ENCODE peak calls at places on chromosomes 6 and 20, in six cellular contexts. X is heart right ventricle, C is cardiac muscle cell, O is MG63, P is H9, K is neural progenitor cell. A is an unnamed sample.

GRCh38 chr20:49880724-49881445 is 34.4 kb downstream of the SPATA2 start:
- DNase-seq in K (no peak), C (no peak), X (no peak), O (no peak), P (no peak), A (no peak)

GRCh38 chr20:35561268-35561667 is 19.4 kb downstream of the ERGIC3 start:
- DNase-seq in C (peak; percentile 74), K (peak; percentile 77), X (no peak), P (peak; percentile 75), O (peak; percentile 54), A (peak; percentile 21)

GRCh38 chr6:141151710-141152417 is 980.9 kb upstream of the GJE1 start:
- DNase-seq in P (no peak), K (no peak), X (no peak), O (no peak), C (no peak), A (no peak)

GRCh38 chr20:47735412-47736400 is 49.6 kb downstream of the SULF2 start:
- DNase-seq in O (no peak), C (no peak), P (no peak), X (peak; percentile 30), K (no peak), A (no peak)

GRCh38 chr6:85643530-85644373 is 1.1 kb upstream of the SYNCRIP start:
- DNase-seq in O (peak; percentile 92), C (peak; percentile 94), P (peak; percentile 92), X (peak; percentile 88), K (peak; percentile 95), A (peak; percentile 98)

GRCh38 chr6:146282837-146283236 is 254.0 kb downstream of the GRM1 start:
- DNase-seq in X (no peak), K (no peak), C (no peak), O (no peak), P (no peak), A (no peak)

GRCh38 chr6:105179244-105180065 is at the start of gene POPDC3:
- DNase-seq in C (peak; percentile 77), P (peak; percentile 70), X (peak; percentile 25), K (peak; percentile 78), O (peak; percentile 45), A (peak; percentile 82)

GRCh38 chr6:128371113-128371512 is 149.3 kb downstream of the PTPRK start:
- DNase-seq in O (no peak), K (no peak), X (no peak), P (no peak), C (no peak), A (no peak)

GRCh38 chr6:33632603-33633039 is 11.5 kb downstream of the ITPR3 start:
- DNase-seq in O (peak; percentile 42), C (peak; percentile 63), K (peak; percentile 87), P (peak; percentile 94), X (peak; percentile 41), A (no peak)

GRCh38 chr6:134980846-134981245 is 30.9 kb upstream of the ALDH8A1 start:
- DNase-seq in O (no peak), K (no peak), C (no peak), P (no peak), X (no peak), A (no peak)

GRCh38 chr20:46973801-46974200 is 79.2 kb downstream of the EYA2 start:
- DNase-seq in O (no peak), P (no peak), X (no peak), K (no peak), C (no peak), A (no peak)

GRCh38 chr6:169766232-169766631 is 14.8 kb downstream of the ERMARD start:
- DNase-seq in C (no peak), O (no peak), P (no peak), X (no peak), K (no peak), A (peak; percentile 80)

GRCh38 chr20:5122861-5123260 is 3.1 kb upstream of the PCNA start:
- DNase-seq in K (no peak), O (no peak), X (no peak), P (no peak), C (no peak), A (no peak)

GRCh38 chr20:3081641-3082040 is 2.9 kb downstream of the AVP start:
- DNase-seq in K (no peak), X (no peak), O (no peak), C (no peak), P (no peak), A (no peak)

GRCh38 chr20:51169813-51170212 is 146.9 kb upstream of the KCNG1 start:
- DNase-seq in P (peak; percentile 57), X (no peak), O (no peak), K (no peak), C (no peak), A (no peak)

GRCh38 chr6:159067334-159067733 is 22.5 kb upstream of the TAGAP start:
- DNase-seq in O (no peak), C (no peak), P (no peak), X (no peak), K (no peak), A (no peak)

GRCh38 chr6:128370072-128370471 is 150.3 kb downstream of the PTPRK start:
- DNase-seq in K (no peak), C (no peak), P (no peak), X (no peak), O (no peak), A (no peak)

GRCh38 chr20:4670439-4670838 is 51.3 kb upstream of the PRND start:
- DNase-seq in C (no peak), X (no peak), K (no peak), O (no peak), P (no peak), A (no peak)

GRCh38 chr6:30171677-30172471 is 8.5 kb downstream of the TRIM15 start:
- DNase-seq in O (no peak), K (peak; percentile 79), X (no peak), C (peak; percentile 28), P (peak; percentile 86), A (no peak)

DNA sequence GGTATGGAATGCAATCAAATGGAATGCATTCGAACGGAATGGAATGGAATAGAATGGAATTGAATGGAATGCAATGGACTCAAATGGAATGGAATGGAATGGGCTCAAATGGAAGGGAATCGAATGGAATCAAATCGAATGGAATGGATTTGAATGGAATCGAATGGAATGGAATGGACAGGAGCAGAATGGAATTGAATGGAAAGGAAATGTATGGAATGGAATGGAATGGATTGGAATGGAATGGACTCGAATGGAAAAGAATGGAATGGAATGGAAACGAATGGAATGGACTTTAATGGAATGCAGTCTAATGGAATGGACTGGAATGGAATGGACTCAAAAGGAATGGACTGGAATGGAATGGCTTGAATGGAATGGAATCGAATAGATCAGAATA is 18.3 kb upstream of the DEFB115 start:
- DNase-seq in K (no peak), P (no peak), C (no peak), X (no peak), O (no peak), A (no peak)
- H3K9me3 ChIP-seq in K (peaks cover 82% of the 10 kb centered on the region), P (peaks cover 100% of the 10 kb centered on the region), C (peaks cover 37% of the 10 kb centered on the region), X (peaks cover 100% of the 10 kb centered on the region), O (peaks cover 27% of the 10 kb centered on the region), A (peaks cover 46% of the 10 kb centered on the region)

GRCh38 chr20:16147916-16148315 is 425.3 kb downstream of the KIF16B start:
- DNase-seq in C (no peak), O (no peak), X (no peak), P (no peak), K (no peak), A (no peak)
- H3K9me3 ChIP-seq in C (no peaks in the 10 kb centered on the region), O (no peaks in the 10 kb centered on the region), X (peaks cover 16% of the 10 kb centered on the region), P (no peaks in the 10 kb centered on the region), K (no peaks in the 10 kb centered on the region), A (peaks cover 3% of the 10 kb centered on the region)

DNA sequence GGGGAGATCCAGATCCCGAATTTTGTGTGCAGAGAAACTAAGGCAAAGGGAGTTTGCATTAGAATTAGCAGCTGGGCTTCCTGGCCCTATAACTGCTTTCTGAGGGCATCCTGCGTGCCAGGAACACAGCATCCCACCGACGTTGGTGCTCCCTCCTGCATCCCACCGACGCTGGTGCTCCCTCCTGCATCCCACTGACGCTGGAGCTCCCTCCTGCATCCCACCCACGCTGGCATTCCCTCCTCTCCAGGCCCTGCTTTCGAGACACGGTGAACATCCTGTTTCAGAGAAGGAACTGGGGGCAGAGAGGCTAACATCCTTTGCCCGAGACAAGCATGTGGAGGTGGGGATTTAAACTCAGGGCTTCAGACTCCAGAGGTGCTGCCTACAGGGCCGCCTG is 44.4 kb downstream of the DACT2 start:
- DNase-seq in K (no peak), C (no peak), X (no peak), P (no peak), O (no peak), A (no peak)
- H3K9me3 ChIP-seq in K (no peaks in the 10 kb centered on the region), C (no peaks in the 10 kb centered on the region), X (no peaks in the 10 kb centered on the region), P (no peaks in the 10 kb centered on the region), O (no peaks in the 10 kb centered on the region), A (no peaks in the 10 kb centered on the region)

GRCh38 chr6:139205843-139206242 is 71.0 kb downstream of the HECA start:
- DNase-seq in C (no peak), K (no peak), O (no peak), X (no peak), P (no peak), A (no peak)
- H3K9me3 ChIP-seq in C (no peaks in the 10 kb centered on the region), K (peaks cover 14% of the 10 kb centered on the region), O (peaks cover 8% of the 10 kb centered on the region), X (peaks cover 43% of the 10 kb centered on the region), P (no peaks in the 10 kb centered on the region), A (peaks cover 11% of the 10 kb centered on the region)

A was measured in SJSA1.